ENCODE peak calls at places on chromosomes 1 and 21, in nine cellular contexts. One of them, this sample, is unnamed.

GRCh38 chr1:220680085-220680687 is 10.0 kb upstream of the C1orf115 start:
- DNase-seq in psoas muscle: no peak
- DNase-seq in endothelial cell of umbilical vein: peak; percentile 70
- DNase-seq in fibroblast of mammary gland: peak; percentile 50
- DNase-seq in mammary epithelial cell: peak; percentile 32
- DNase-seq in lower lobe of right lung: no peak
- DNase-seq in brain microvascular endothelial cell: no peak
- DNase-seq in GM06990: no peak
- DNase-seq in dorsolateral prefrontal cortex: no peak
- DNase-seq in this sample: peak; percentile 62

GRCh38 chr1:161827786-161828185 is 61.7 kb downstream of the ATF6 start:
- DNase-seq in fibroblast of mammary gland: peak; percentile 29
- DNase-seq in lower lobe of right lung: no peak
- DNase-seq in psoas muscle: no peak
- DNase-seq in endothelial cell of umbilical vein: no peak
- DNase-seq in mammary epithelial cell: peak; percentile 12
- DNase-seq in GM06990: no peak
- DNase-seq in dorsolateral prefrontal cortex: no peak
- DNase-seq in brain microvascular endothelial cell: no peak
- DNase-seq in this sample: no peak

GRCh38 chr1:63537006-63537405 is 13.7 kb downstream of the EFCAB7 start:
- DNase-seq in fibroblast of mammary gland: no peak
- DNase-seq in dorsolateral prefrontal cortex: no peak
- DNase-seq in mammary epithelial cell: no peak
- DNase-seq in psoas muscle: no peak
- DNase-seq in brain microvascular endothelial cell: no peak
- DNase-seq in lower lobe of right lung: no peak
- DNase-seq in endothelial cell of umbilical vein: no peak
- DNase-seq in GM06990: no peak
- DNase-seq in this sample: no peak

GRCh38 chr1:17274186-17275170 is 25.6 kb downstream of the PADI3 start:
- DNase-seq in endothelial cell of umbilical vein: peak; percentile 36
- DNase-seq in psoas muscle: no peak
- DNase-seq in fibroblast of mammary gland: peak; percentile 30
- DNase-seq in lower lobe of right lung: peak; percentile 80
- DNase-seq in GM06990: peak; percentile 53
- DNase-seq in mammary epithelial cell: peak; percentile 39
- DNase-seq in brain microvascular endothelial cell: peak; percentile 34
- DNase-seq in dorsolateral prefrontal cortex: peak; percentile 16
- DNase-seq in this sample: peak; percentile 64

GRCh38 chr21:31873696-31874599 is 1.1 kb downstream of the HUNK start:
- DNase-seq in mammary epithelial cell: no peak
- DNase-seq in GM06990: peak; percentile 22
- DNase-seq in endothelial cell of umbilical vein: no peak
- DNase-seq in dorsolateral prefrontal cortex: no peak
- DNase-seq in psoas muscle: peak; percentile 72
- DNase-seq in brain microvascular endothelial cell: no peak
- DNase-seq in fibroblast of mammary gland: no peak
- DNase-seq in lower lobe of right lung: peak; percentile 57
- DNase-seq in this sample: peak; percentile 61

GRCh38 chr1:56284933-56285332 is 294.4 kb downstream of the PLPP3 start:
- DNase-seq in brain microvascular endothelial cell: peak; percentile 28
- DNase-seq in mammary epithelial cell: no peak
- DNase-seq in lower lobe of right lung: no peak
- DNase-seq in dorsolateral prefrontal cortex: no peak
- DNase-seq in psoas muscle: peak; percentile 65
- DNase-seq in GM06990: no peak
- DNase-seq in endothelial cell of umbilical vein: no peak
- DNase-seq in fibroblast of mammary gland: peak; percentile 87
- DNase-seq in this sample: no peak

GRCh38 chr1:64956733-64957441 is 9.5 kb downstream of the JAK1 start:
- DNase-seq in psoas muscle: no peak
- DNase-seq in mammary epithelial cell: no peak
- DNase-seq in fibroblast of mammary gland: no peak
- DNase-seq in endothelial cell of umbilical vein: no peak
- DNase-seq in dorsolateral prefrontal cortex: no peak
- DNase-seq in GM06990: peak; percentile 66
- DNase-seq in lower lobe of right lung: no peak
- DNase-seq in brain microvascular endothelial cell: no peak
- DNase-seq in this sample: peak; percentile 73

GRCh38 chr1:70361727-70362413 is 7.3 kb upstream of the ANKRD13C start:
- DNase-seq in dorsolateral prefrontal cortex: no peak
- DNase-seq in psoas muscle: no peak
- DNase-seq in lower lobe of right lung: no peak
- DNase-seq in endothelial cell of umbilical vein: peak; percentile 70
- DNase-seq in GM06990: no peak
- DNase-seq in brain microvascular endothelial cell: peak; percentile 69
- DNase-seq in fibroblast of mammary gland: peak; percentile 54
- DNase-seq in mammary epithelial cell: no peak
- DNase-seq in this sample: no peak

GRCh38 chr1:193115629-193116227 is 6.1 kb upstream of the CDC73 start:
- DNase-seq in dorsolateral prefrontal cortex: no peak
- DNase-seq in brain microvascular endothelial cell: peak; percentile 98
- DNase-seq in GM06990: no peak
- DNase-seq in fibroblast of mammary gland: peak; percentile 99
- DNase-seq in mammary epithelial cell: peak; percentile 96
- DNase-seq in lower lobe of right lung: no peak
- DNase-seq in endothelial cell of umbilical vein: peak; percentile 89
- DNase-seq in psoas muscle: no peak
- DNase-seq in this sample: no peak

GRCh38 chr1:207454046-207454964 is at the start of gene CR2:
- DNase-seq in endothelial cell of umbilical vein: no peak
- DNase-seq in lower lobe of right lung: peak; percentile 65
- DNase-seq in GM06990: peak; percentile 87
- DNase-seq in mammary epithelial cell: peak; percentile 21
- DNase-seq in brain microvascular endothelial cell: no peak
- DNase-seq in fibroblast of mammary gland: no peak
- DNase-seq in dorsolateral prefrontal cortex: peak; percentile 10
- DNase-seq in psoas muscle: peak; percentile 56
- DNase-seq in this sample: peak; percentile 79

GRCh38 chr1:118826669-118827068 is 161.5 kb downstream of the TBX15 start:
- DNase-seq in brain microvascular endothelial cell: no peak
- DNase-seq in GM06990: no peak
- DNase-seq in dorsolateral prefrontal cortex: no peak
- DNase-seq in endothelial cell of umbilical vein: no peak
- DNase-seq in mammary epithelial cell: peak; percentile 26
- DNase-seq in lower lobe of right lung: no peak
- DNase-seq in psoas muscle: no peak
- DNase-seq in fibroblast of mammary gland: no peak
- DNase-seq in this sample: no peak

GRCh38 chr1:13556224-13556764 is 27.3 kb upstream of the PDPN start:
- DNase-seq in dorsolateral prefrontal cortex: no peak
- DNase-seq in fibroblast of mammary gland: no peak
- DNase-seq in mammary epithelial cell: no peak
- DNase-seq in lower lobe of right lung: no peak
- DNase-seq in GM06990: no peak
- DNase-seq in endothelial cell of umbilical vein: no peak
- DNase-seq in brain microvascular endothelial cell: no peak
- DNase-seq in psoas muscle: no peak
- DNase-seq in this sample: no peak

GRCh38 chr1:234998174-234998741 is 130.4 kb downstream of the TOMM20 start:
- DNase-seq in psoas muscle: peak; percentile 83
- DNase-seq in GM06990: no peak
- DNase-seq in brain microvascular endothelial cell: peak; percentile 57
- DNase-seq in fibroblast of mammary gland: peak; percentile 61
- DNase-seq in endothelial cell of umbilical vein: peak; percentile 80
- DNase-seq in dorsolateral prefrontal cortex: no peak
- DNase-seq in lower lobe of right lung: no peak
- DNase-seq in mammary epithelial cell: peak; percentile 100
- DNase-seq in this sample: no peak

GRCh38 chr1:227323164-227323955 is 5.1 kb upstream of the CDC42BPA start:
- DNase-seq in fibroblast of mammary gland: no peak
- DNase-seq in endothelial cell of umbilical vein: no peak
- DNase-seq in GM06990: no peak
- DNase-seq in mammary epithelial cell: no peak
- DNase-seq in brain microvascular endothelial cell: no peak
- DNase-seq in psoas muscle: no peak
- DNase-seq in lower lobe of right lung: no peak
- DNase-seq in dorsolateral prefrontal cortex: no peak
- DNase-seq in this sample: no peak

GRCh38 chr1:43653339-43653738 is 3.4 kb downstream of the KDM4A start:
- DNase-seq in endothelial cell of umbilical vein: peak; percentile 18
- DNase-seq in psoas muscle: no peak
- DNase-seq in brain microvascular endothelial cell: peak; percentile 58
- DNase-seq in fibroblast of mammary gland: peak; percentile 59
- DNase-seq in lower lobe of right lung: no peak
- DNase-seq in GM06990: no peak
- DNase-seq in mammary epithelial cell: peak; percentile 60
- DNase-seq in dorsolateral prefrontal cortex: peak; percentile 61
- DNase-seq in this sample: no peak

DNA sequence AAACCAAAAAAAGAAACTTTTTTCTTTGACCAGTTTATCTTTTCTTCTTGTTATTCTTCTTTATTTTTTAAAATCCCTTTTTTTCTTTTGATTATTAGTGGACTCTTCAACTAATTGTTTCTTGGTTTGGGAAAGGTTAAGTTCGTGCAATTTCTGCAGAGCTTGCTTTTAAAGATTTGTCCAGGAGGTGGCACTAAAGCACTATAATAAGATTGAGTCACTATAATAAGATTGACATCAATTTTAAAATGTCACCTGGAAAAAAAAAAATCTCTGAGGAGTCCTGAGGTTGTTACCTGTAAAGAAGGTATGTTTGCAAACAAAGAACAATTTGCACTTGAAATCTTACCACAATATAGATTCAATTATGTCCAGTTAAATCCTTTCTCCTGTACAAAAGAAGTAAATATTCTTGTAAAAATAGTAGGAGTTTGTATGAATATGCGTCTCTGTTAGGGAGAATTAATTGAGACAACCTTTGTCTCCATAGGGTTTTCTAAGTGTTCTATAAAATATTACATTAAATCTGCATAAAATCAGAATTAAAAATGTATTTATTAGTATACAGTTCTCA is 166.7 kb downstream of the ADGRL4 start:
- DNase-seq in fibroblast of mammary gland: peak; percentile 63
- DNase-seq in brain microvascular endothelial cell: peak; percentile 44
- DNase-seq in mammary epithelial cell: peak; percentile 20
- DNase-seq in endothelial cell of umbilical vein: peak; percentile 69
- DNase-seq in psoas muscle: no peak
- DNase-seq in dorsolateral prefrontal cortex: peak; percentile 22
- DNase-seq in GM06990: no peak
- DNase-seq in lower lobe of right lung: no peak
- DNase-seq in this sample: peak; percentile 37
- TF ChIP-seq CTCF in fibroblast of mammary gland: peak; percentile 64
- TF ChIP-seq CTCF in brain microvascular endothelial cell: peak; percentile 51
- TF ChIP-seq CTCF in mammary epithelial cell: peak; percentile 47
- TF ChIP-seq CTCF in endothelial cell of umbilical vein: peak; percentile 42
- TF ChIP-seq CTCF in psoas muscle: peak; percentile 65
- TF ChIP-seq CTCF in dorsolateral prefrontal cortex: peak; percentile 67
- TF ChIP-seq CTCF in GM06990: peak; percentile 54
- TF ChIP-seq CTCF in lower lobe of right lung: peak; percentile 74
- TF ChIP-seq CTCF in this sample: peak; percentile 38

DNA sequence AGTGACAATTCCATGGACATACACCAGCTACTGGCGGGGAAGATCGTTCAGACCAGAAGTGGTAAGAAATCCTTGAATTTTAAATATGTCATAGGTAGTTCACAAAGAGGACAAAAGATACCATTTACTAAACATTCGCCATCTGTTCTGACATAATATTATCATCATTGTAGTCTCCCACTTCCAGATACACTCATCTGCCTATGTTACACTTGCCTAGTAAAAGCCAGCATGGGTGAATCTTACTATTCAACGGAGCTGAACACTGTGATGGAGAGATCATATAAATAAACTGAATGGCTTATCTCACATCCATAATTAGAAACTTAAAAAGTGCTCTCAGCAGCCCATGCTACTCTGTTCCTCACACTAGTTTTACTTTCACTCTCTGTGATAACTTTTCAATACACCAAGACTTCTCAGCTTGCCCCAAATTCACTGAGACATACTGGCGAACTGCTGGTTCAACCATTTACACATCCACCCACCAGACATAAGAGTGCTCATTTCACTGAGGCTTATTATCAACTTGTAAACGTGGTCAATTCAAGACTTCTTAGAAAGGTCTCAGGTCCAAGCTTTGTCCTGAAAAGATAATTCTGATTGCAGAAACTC is 463 bp upstream of the PRRC2C start:
- DNase-seq in dorsolateral prefrontal cortex: no peak
- DNase-seq in mammary epithelial cell: no peak
- DNase-seq in brain microvascular endothelial cell: no peak
- DNase-seq in GM06990: no peak
- DNase-seq in endothelial cell of umbilical vein: no peak
- DNase-seq in lower lobe of right lung: no peak
- DNase-seq in psoas muscle: no peak
- DNase-seq in fibroblast of mammary gland: no peak
- DNase-seq in this sample: peak; percentile 53
- TF ChIP-seq CTCF in dorsolateral prefrontal cortex: no peak
- TF ChIP-seq CTCF in mammary epithelial cell: peak; percentile 72
- TF ChIP-seq CTCF in brain microvascular endothelial cell: no peak
- TF ChIP-seq CTCF in GM06990: no peak
- TF ChIP-seq CTCF in endothelial cell of umbilical vein: no peak
- TF ChIP-seq CTCF in lower lobe of right lung: no peak
- TF ChIP-seq CTCF in psoas muscle: no peak
- TF ChIP-seq CTCF in fibroblast of mammary gland: no peak
- TF ChIP-seq CTCF in this sample: no peak

GRCh38 chr1:175207971-175208370 is 15.4 kb upstream of the KIAA0040 start:
- DNase-seq in mammary epithelial cell: no peak
- DNase-seq in psoas muscle: no peak
- DNase-seq in lower lobe of right lung: no peak
- DNase-seq in brain microvascular endothelial cell: no peak
- DNase-seq in dorsolateral prefrontal cortex: no peak
- DNase-seq in fibroblast of mammary gland: no peak
- DNase-seq in endothelial cell of umbilical vein: no peak
- DNase-seq in GM06990: no peak
- DNase-seq in this sample: no peak
- TF ChIP-seq CTCF in mammary epithelial cell: no peak
- TF ChIP-seq CTCF in psoas muscle: no peak
- TF ChIP-seq CTCF in lower lobe of right lung: no peak
- TF ChIP-seq CTCF in brain microvascular endothelial cell: no peak
- TF ChIP-seq CTCF in dorsolateral prefrontal cortex: no peak
- TF ChIP-seq CTCF in fibroblast of mammary gland: no peak
- TF ChIP-seq CTCF in endothelial cell of umbilical vein: no peak
- TF ChIP-seq CTCF in GM06990: no peak
- TF ChIP-seq CTCF in this sample: no peak

GRCh38 chr1:203640117-203640516 is 13.5 kb downstream of the ATP2B4 start:
- DNase-seq in dorsolateral prefrontal cortex: no peak
- DNase-seq in fibroblast of mammary gland: no peak
- DNase-seq in psoas muscle: no peak
- DNase-seq in brain microvascular endothelial cell: no peak
- DNase-seq in endothelial cell of umbilical vein: no peak
- DNase-seq in lower lobe of right lung: no peak
- DNase-seq in mammary epithelial cell: no peak
- DNase-seq in GM06990: no peak
- DNase-seq in this sample: no peak
- TF ChIP-seq CTCF in dorsolateral prefrontal cortex: no peak
- TF ChIP-seq CTCF in fibroblast of mammary gland: no peak
- TF ChIP-seq CTCF in psoas muscle: no peak
- TF ChIP-seq CTCF in brain microvascular endothelial cell: no peak
- TF ChIP-seq CTCF in endothelial cell of umbilical vein: no peak
- TF ChIP-seq CTCF in lower lobe of right lung: no peak
- TF ChIP-seq CTCF in mammary epithelial cell: no peak
- TF ChIP-seq CTCF in GM06990: no peak
- TF ChIP-seq CTCF in this sample: no peak

GRCh38 chr1:150299716-150300115 is 6.1 kb downstream of the MRPS21 start:
- DNase-seq in GM06990: no peak
- DNase-seq in lower lobe of right lung: no peak
- DNase-seq in mammary epithelial cell: no peak
- DNase-seq in endothelial cell of umbilical vein: no peak
- DNase-seq in dorsolateral prefrontal cortex: no peak
- DNase-seq in fibroblast of mammary gland: no peak
- DNase-seq in brain microvascular endothelial cell: no peak
- DNase-seq in psoas muscle: no peak
- DNase-seq in this sample: no peak
- TF ChIP-seq CTCF in GM06990: no peak
- TF ChIP-seq CTCF in lower lobe of right lung: no peak
- TF ChIP-seq CTCF in mammary epithelial cell: no peak
- TF ChIP-seq CTCF in endothelial cell of umbilical vein: no peak
- TF ChIP-seq CTCF in dorsolateral prefrontal cortex: no peak
- TF ChIP-seq CTCF in fibroblast of mammary gland: no peak
- TF ChIP-seq CTCF in brain microvascular endothelial cell: no peak
- TF ChIP-seq CTCF in psoas muscle: no peak
- TF ChIP-seq CTCF in this sample: no peak